ENCODE peak calls at places on chromosome X, in ten cellular contexts. W is stimulated activated naive CD4-positive, alpha-beta T cell; Q is activated naive CD4-positive, alpha-beta T cell; V is AG04450; R is astrocyte of the spinal cord; F is SK-N-SH; K is kidney; P is brain pericyte; H is activated CD4-positive, alpha-beta T cell treated with anti-CD3 and anti-CD28 coated beads, Interleukin-2, amount 50 U/mL, for 4 hours; G is AML-193. J is an unnamed sample.

GRCh38 chrX:54950730-54951375 is 30.2 kb downstream of the TRO start:
- DNase-seq in F (no peak), G (no peak), K (no peak), V (no peak), H (no peak), P (no peak), Q (no peak), R (no peak), W (no peak), J (no peak)

GRCh38 chrX:38305971-38306370 is 21.3 kb downstream of the RPGR start:
- DNase-seq in F (no peak), V (no peak), H (no peak), R (peak), K (no peak), Q (no peak), P (no peak), W (no peak), G (no peak), J (no peak)

GRCh38 chrX:152968193-152968592 is 25.7 kb downstream of the PNMA5 start:
- DNase-seq in F (no peak), H (no peak), G (no peak), Q (no peak), P (no peak), R (no peak), V (no peak), K (no peak), W (no peak), J (no peak)

GRCh38 chrX:40184968-40185367 is 87.2 kb upstream of the BCOR start:
- DNase-seq in F (no peak), K (no peak), G (no peak), P (no peak), V (no peak), H (no peak), W (no peak), R (no peak), Q (no peak), J (no peak)

GRCh38 chrX:50893466-50893865 is 17.1 kb upstream of the BMP15 start:
- DNase-seq in F (no peak), H (no peak), K (no peak), R (no peak), G (no peak), P (no peak), V (no peak), W (no peak), Q (no peak), J (no peak)

GRCh38 chrX:151176351-151176750 is at the start of gene GPR50:
- DNase-seq in Q (no peak), K (no peak), F (no peak), V (no peak), P (no peak), H (no peak), W (no peak), R (no peak), G (no peak), J (peak)

GRCh38 chrX:110394653-110395052 is 36.0 kb downstream of the RTL9 start:
- DNase-seq in R (peak), H (no peak), G (no peak), K (no peak), W (no peak), P (no peak), V (no peak), Q (no peak), F (no peak), J (no peak)

GRCh38 chrX:138769918-138770317 is 58.4 kb upstream of the FGF13 start:
- DNase-seq in H (no peak), V (no peak), F (no peak), G (no peak), K (no peak), Q (no peak), R (no peak), W (no peak), P (no peak), J (no peak)